ENCODE peak calls at places on chromosomes 5 and 9, in nine cellular contexts. One of them, this sample, is unnamed.
A peak's percentile ranks its signal among the peaks of the same experiment; 100 is the strongest.

GRCh38 chr5:151825445-151825844 is 53.7 kb downstream of the G3BP1 start:
- DNase-seq in neural crest cell: peak; percentile 66
- DNase-seq in AG04450: peak; percentile 42
- DNase-seq in HepG2: peak; percentile 64
- DNase-seq in NCI-H146: peak; percentile 47
- DNase-seq in fibroblast of pulmonary artery: peak; percentile 81
- DNase-seq in HS-5: peak; percentile 32
- DNase-seq in amniotic epithelial cell: peak; percentile 62
- DNase-seq in NCI-H2227 treated with DMSO at 0.1 percent for 48 hours: peak; percentile 62
- DNase-seq in this sample: peak; percentile 72

GRCh38 chr5:92885950-92886349 is 695.1 kb downstream of the NR2F1-AS1 start:
- DNase-seq in neural crest cell: peak; percentile 28
- DNase-seq in AG04450: no peak
- DNase-seq in HepG2: peak; percentile 53
- DNase-seq in NCI-H146: peak; percentile 3
- DNase-seq in fibroblast of pulmonary artery: no peak
- DNase-seq in HS-5: no peak
- DNase-seq in amniotic epithelial cell: no peak
- DNase-seq in NCI-H2227 treated with DMSO at 0.1 percent for 48 hours: no peak
- DNase-seq in this sample: no peak

GRCh38 chr9:109242751-109243150 is 75.7 kb upstream of the FRRS1L start:
- DNase-seq in neural crest cell: no peak
- DNase-seq in AG04450: no peak
- DNase-seq in HepG2: no peak
- DNase-seq in NCI-H146: no peak
- DNase-seq in fibroblast of pulmonary artery: no peak
- DNase-seq in HS-5: no peak
- DNase-seq in amniotic epithelial cell: no peak
- DNase-seq in NCI-H2227 treated with DMSO at 0.1 percent for 48 hours: no peak
- DNase-seq in this sample: peak; percentile 48

GRCh38 chr5:133850811-133851210 is 117.6 kb downstream of the C5orf15 start:
- DNase-seq in neural crest cell: no peak
- DNase-seq in AG04450: no peak
- DNase-seq in HepG2: no peak
- DNase-seq in NCI-H146: no peak
- DNase-seq in fibroblast of pulmonary artery: no peak
- DNase-seq in HS-5: no peak
- DNase-seq in amniotic epithelial cell: no peak
- DNase-seq in NCI-H2227 treated with DMSO at 0.1 percent for 48 hours: no peak
- DNase-seq in this sample: no peak

GRCh38 chr5:116756531-116756930 is 181.9 kb upstream of the SEMA6A start:
- DNase-seq in neural crest cell: no peak
- DNase-seq in AG04450: no peak
- DNase-seq in HepG2: no peak
- DNase-seq in NCI-H146: no peak
- DNase-seq in fibroblast of pulmonary artery: no peak
- DNase-seq in HS-5: no peak
- DNase-seq in amniotic epithelial cell: no peak
- DNase-seq in NCI-H2227 treated with DMSO at 0.1 percent for 48 hours: no peak
- DNase-seq in this sample: no peak

GRCh38 chr5:5886353-5886752 is 463.9 kb downstream of the ICE1 start:
- DNase-seq in neural crest cell: no peak
- DNase-seq in AG04450: no peak
- DNase-seq in HepG2: no peak
- DNase-seq in NCI-H146: no peak
- DNase-seq in fibroblast of pulmonary artery: no peak
- DNase-seq in HS-5: no peak
- DNase-seq in amniotic epithelial cell: no peak
- DNase-seq in NCI-H2227 treated with DMSO at 0.1 percent for 48 hours: no peak
- DNase-seq in this sample: no peak

GRCh38 chr5:171840066-171840465 is 54.4 kb downstream of the SMIM23 start:
- DNase-seq in neural crest cell: no peak
- DNase-seq in AG04450: no peak
- DNase-seq in HepG2: no peak
- DNase-seq in NCI-H146: peak; percentile 24
- DNase-seq in fibroblast of pulmonary artery: no peak
- DNase-seq in HS-5: no peak
- DNase-seq in amniotic epithelial cell: no peak
- DNase-seq in NCI-H2227 treated with DMSO at 0.1 percent for 48 hours: no peak
- DNase-seq in this sample: no peak

GRCh38 chr9:4591123-4591500 is 71.0 kb upstream of the PLPP6 start:
- DNase-seq in neural crest cell: no peak
- DNase-seq in AG04450: no peak
- DNase-seq in HepG2: no peak
- DNase-seq in NCI-H146: no peak
- DNase-seq in fibroblast of pulmonary artery: peak; percentile 14
- DNase-seq in HS-5: no peak
- DNase-seq in amniotic epithelial cell: no peak
- DNase-seq in NCI-H2227 treated with DMSO at 0.1 percent for 48 hours: no peak
- DNase-seq in this sample: no peak

GRCh38 chr5:158162026-158162425 is 303.1 kb upstream of the CLINT1 start:
- DNase-seq in neural crest cell: no peak
- DNase-seq in AG04450: no peak
- DNase-seq in HepG2: no peak
- DNase-seq in NCI-H146: no peak
- DNase-seq in fibroblast of pulmonary artery: no peak
- DNase-seq in HS-5: no peak
- DNase-seq in amniotic epithelial cell: no peak
- DNase-seq in NCI-H2227 treated with DMSO at 0.1 percent for 48 hours: no peak
- DNase-seq in this sample: no peak

GRCh38 chr5:80711938-80712337 is 57.2 kb upstream of the DHFR start:
- DNase-seq in neural crest cell: peak; percentile 5
- DNase-seq in AG04450: no peak
- DNase-seq in HepG2: peak; percentile 44
- DNase-seq in NCI-H146: peak; percentile 51
- DNase-seq in fibroblast of pulmonary artery: peak; percentile 49
- DNase-seq in HS-5: no peak
- DNase-seq in amniotic epithelial cell: peak; percentile 39
- DNase-seq in NCI-H2227 treated with DMSO at 0.1 percent for 48 hours: no peak
- DNase-seq in this sample: peak; percentile 81

GRCh38 chr5:112793201-112793600 is 55.5 kb downstream of the APC start:
- DNase-seq in neural crest cell: no peak
- DNase-seq in AG04450: no peak
- DNase-seq in HepG2: no peak
- DNase-seq in NCI-H146: no peak
- DNase-seq in fibroblast of pulmonary artery: no peak
- DNase-seq in HS-5: no peak
- DNase-seq in amniotic epithelial cell: peak; percentile 4
- DNase-seq in NCI-H2227 treated with DMSO at 0.1 percent for 48 hours: no peak
- DNase-seq in this sample: no peak

GRCh38 chr9:113807173-113808061 is 68.7 kb upstream of the ZNF618 start:
- DNase-seq in neural crest cell: peak; percentile 54
- DNase-seq in AG04450: peak; percentile 13
- DNase-seq in HepG2: peak; percentile 19
- DNase-seq in NCI-H146: no peak
- DNase-seq in fibroblast of pulmonary artery: peak; percentile 77
- DNase-seq in HS-5: no peak
- DNase-seq in amniotic epithelial cell: peak; percentile 44
- DNase-seq in NCI-H2227 treated with DMSO at 0.1 percent for 48 hours: peak; percentile 13
- DNase-seq in this sample: peak; percentile 82

GRCh38 chr5:65020492-65020891 is 251.8 kb downstream of the CWC27 start:
- DNase-seq in neural crest cell: no peak
- DNase-seq in AG04450: no peak
- DNase-seq in HepG2: no peak
- DNase-seq in NCI-H146: no peak
- DNase-seq in fibroblast of pulmonary artery: peak; percentile 35
- DNase-seq in HS-5: no peak
- DNase-seq in amniotic epithelial cell: peak; percentile 91
- DNase-seq in NCI-H2227 treated with DMSO at 0.1 percent for 48 hours: no peak
- DNase-seq in this sample: no peak

GRCh38 chr9:34047864-34048729 is 590 bp downstream of the UBAP2 start:
- DNase-seq in neural crest cell: peak; percentile 19
- DNase-seq in AG04450: no peak
- DNase-seq in HepG2: peak; percentile 29
- DNase-seq in NCI-H146: peak; percentile 79
- DNase-seq in fibroblast of pulmonary artery: no peak
- DNase-seq in HS-5: no peak
- DNase-seq in amniotic epithelial cell: no peak
- DNase-seq in NCI-H2227 treated with DMSO at 0.1 percent for 48 hours: no peak
- DNase-seq in this sample: peak; percentile 62

GRCh38 chr9:77731008-77731698 is 83.0 kb upstream of the GNA14 start:
- DNase-seq in neural crest cell: no peak
- DNase-seq in AG04450: no peak
- DNase-seq in HepG2: no peak
- DNase-seq in NCI-H146: no peak
- DNase-seq in fibroblast of pulmonary artery: no peak
- DNase-seq in HS-5: no peak
- DNase-seq in amniotic epithelial cell: no peak
- DNase-seq in NCI-H2227 treated with DMSO at 0.1 percent for 48 hours: no peak
- DNase-seq in this sample: no peak

GRCh38 chr5:115423541-115423940 is 121.0 kb downstream of the FEM1C start:
- DNase-seq in neural crest cell: no peak
- DNase-seq in AG04450: no peak
- DNase-seq in HepG2: no peak
- DNase-seq in NCI-H146: no peak
- DNase-seq in fibroblast of pulmonary artery: no peak
- DNase-seq in HS-5: no peak
- DNase-seq in amniotic epithelial cell: no peak
- DNase-seq in NCI-H2227 treated with DMSO at 0.1 percent for 48 hours: no peak
- DNase-seq in this sample: peak; percentile 45

GRCh38 chr5:140570488-140570887 is 5.9 kb downstream of the SLC35A4 start:
- DNase-seq in neural crest cell: no peak
- DNase-seq in AG04450: no peak
- DNase-seq in HepG2: no peak
- DNase-seq in NCI-H146: no peak
- DNase-seq in fibroblast of pulmonary artery: no peak
- DNase-seq in HS-5: no peak
- DNase-seq in amniotic epithelial cell: no peak
- DNase-seq in NCI-H2227 treated with DMSO at 0.1 percent for 48 hours: no peak
- DNase-seq in this sample: no peak

GRCh38 chr9:127177221-127177620 is 54.8 kb upstream of the ANGPTL2 start:
- DNase-seq in neural crest cell: no peak
- DNase-seq in AG04450: no peak
- DNase-seq in HepG2: no peak
- DNase-seq in NCI-H146: no peak
- DNase-seq in fibroblast of pulmonary artery: no peak
- DNase-seq in HS-5: no peak
- DNase-seq in amniotic epithelial cell: no peak
- DNase-seq in NCI-H2227 treated with DMSO at 0.1 percent for 48 hours: no peak
- DNase-seq in this sample: no peak

GRCh38 chr9:123353984-123354591 is 1.9 kb upstream of the CRB2 start:
- DNase-seq in neural crest cell: peak; percentile 94
- DNase-seq in AG04450: peak; percentile 11
- DNase-seq in HepG2: peak; percentile 59
- DNase-seq in NCI-H146: peak; percentile 52
- DNase-seq in fibroblast of pulmonary artery: peak; percentile 63
- DNase-seq in HS-5: no peak
- DNase-seq in amniotic epithelial cell: peak; percentile 59
- DNase-seq in NCI-H2227 treated with DMSO at 0.1 percent for 48 hours: peak; percentile 13
- DNase-seq in this sample: peak; percentile 88

GRCh38 chr5:16382047-16382446 is 83.6 kb downstream of the ZNF622 start:
- DNase-seq in neural crest cell: no peak
- DNase-seq in AG04450: no peak
- DNase-seq in HepG2: no peak
- DNase-seq in NCI-H146: no peak
- DNase-seq in fibroblast of pulmonary artery: no peak
- DNase-seq in HS-5: no peak
- DNase-seq in amniotic epithelial cell: no peak
- DNase-seq in NCI-H2227 treated with DMSO at 0.1 percent for 48 hours: no peak
- DNase-seq in this sample: no peak

GRCh38 chr9:97761066-97761598 is 64.0 kb upstream of the XPA start:
- DNase-seq in neural crest cell: no peak
- DNase-seq in AG04450: no peak
- DNase-seq in HepG2: peak; percentile 14
- DNase-seq in NCI-H146: peak; percentile 6
- DNase-seq in fibroblast of pulmonary artery: no peak
- DNase-seq in HS-5: no peak
- DNase-seq in amniotic epithelial cell: no peak
- DNase-seq in NCI-H2227 treated with DMSO at 0.1 percent for 48 hours: peak; percentile 34
- DNase-seq in this sample: no peak

GRCh38 chr5:61301820-61302563 is 30.1 kb upstream of the ZSWIM6 start:
- DNase-seq in neural crest cell: no peak
- DNase-seq in AG04450: peak; percentile 99
- DNase-seq in HepG2: peak; percentile 98
- DNase-seq in NCI-H146: no peak
- DNase-seq in fibroblast of pulmonary artery: peak; percentile 99
- DNase-seq in HS-5: peak; percentile 97
- DNase-seq in amniotic epithelial cell: peak; percentile 99
- DNase-seq in NCI-H2227 treated with DMSO at 0.1 percent for 48 hours: no peak
- DNase-seq in this sample: no peak

GRCh38 chr9:81588148-81588874 is 101.0 kb downstream of the TLE1 start:
- DNase-seq in neural crest cell: no peak
- DNase-seq in AG04450: peak; percentile 21
- DNase-seq in HepG2: peak; percentile 99
- DNase-seq in NCI-H146: peak; percentile 65
- DNase-seq in fibroblast of pulmonary artery: peak; percentile 61
- DNase-seq in HS-5: no peak
- DNase-seq in amniotic epithelial cell: peak; percentile 97
- DNase-seq in NCI-H2227 treated with DMSO at 0.1 percent for 48 hours: no peak
- DNase-seq in this sample: no peak

GRCh38 chr9:108166509-108166908 is 676.9 kb upstream of the KLF4 start:
- DNase-seq in neural crest cell: no peak
- DNase-seq in AG04450: no peak
- DNase-seq in HepG2: peak; percentile 23
- DNase-seq in NCI-H146: peak; percentile 46
- DNase-seq in fibroblast of pulmonary artery: no peak
- DNase-seq in HS-5: no peak
- DNase-seq in amniotic epithelial cell: no peak
- DNase-seq in NCI-H2227 treated with DMSO at 0.1 percent for 48 hours: no peak
- DNase-seq in this sample: no peak

GRCh38 chr9:137115394-137116026 is 977 bp upstream of the DPP7 start:
- DNase-seq in neural crest cell: no peak
- DNase-seq in AG04450: no peak
- DNase-seq in HepG2: no peak
- DNase-seq in NCI-H146: no peak
- DNase-seq in fibroblast of pulmonary artery: no peak
- DNase-seq in HS-5: no peak
- DNase-seq in amniotic epithelial cell: no peak
- DNase-seq in NCI-H2227 treated with DMSO at 0.1 percent for 48 hours: no peak
- DNase-seq in this sample: peak; percentile 24

GRCh38 chr5:38926121-38926520 is 80.3 kb downstream of the OSMR start:
- DNase-seq in neural crest cell: no peak
- DNase-seq in AG04450: no peak
- DNase-seq in HepG2: no peak
- DNase-seq in NCI-H146: no peak
- DNase-seq in fibroblast of pulmonary artery: peak; percentile 28
- DNase-seq in HS-5: peak; percentile 34
- DNase-seq in amniotic epithelial cell: peak; percentile 65
- DNase-seq in NCI-H2227 treated with DMSO at 0.1 percent for 48 hours: no peak
- DNase-seq in this sample: no peak

GRCh38 chr5:2254404-2254803 is 371.7 kb upstream of the IRX4 start:
- DNase-seq in neural crest cell: no peak
- DNase-seq in AG04450: no peak
- DNase-seq in HepG2: no peak
- DNase-seq in NCI-H146: no peak
- DNase-seq in fibroblast of pulmonary artery: no peak
- DNase-seq in HS-5: no peak
- DNase-seq in amniotic epithelial cell: no peak
- DNase-seq in NCI-H2227 treated with DMSO at 0.1 percent for 48 hours: no peak
- DNase-seq in this sample: no peak

GRCh38 chr5:180670586-180671359 is 21.4 kb upstream of the FLT4 start:
- DNase-seq in neural crest cell: peak; percentile 45
- DNase-seq in AG04450: no peak
- DNase-seq in HepG2: peak; percentile 19
- DNase-seq in NCI-H146: peak; percentile 29
- DNase-seq in fibroblast of pulmonary artery: peak; percentile 55
- DNase-seq in HS-5: peak; percentile 6
- DNase-seq in amniotic epithelial cell: peak; percentile 35
- DNase-seq in NCI-H2227 treated with DMSO at 0.1 percent for 48 hours: peak; percentile 1
- DNase-seq in this sample: peak; percentile 58

GRCh38 chr5:133675376-133676154 is 63.2 kb upstream of the FSTL4 start:
- DNase-seq in neural crest cell: no peak
- DNase-seq in AG04450: no peak
- DNase-seq in HepG2: no peak
- DNase-seq in NCI-H146: no peak
- DNase-seq in fibroblast of pulmonary artery: no peak
- DNase-seq in HS-5: no peak
- DNase-seq in amniotic epithelial cell: no peak
- DNase-seq in NCI-H2227 treated with DMSO at 0.1 percent for 48 hours: no peak
- DNase-seq in this sample: no peak

GRCh38 chr5:38709678-38710306 is 136.0 kb upstream of the OSMR start:
- DNase-seq in neural crest cell: no peak
- DNase-seq in AG04450: no peak
- DNase-seq in HepG2: no peak
- DNase-seq in NCI-H146: no peak
- DNase-seq in fibroblast of pulmonary artery: no peak
- DNase-seq in HS-5: no peak
- DNase-seq in amniotic epithelial cell: no peak
- DNase-seq in NCI-H2227 treated with DMSO at 0.1 percent for 48 hours: no peak
- DNase-seq in this sample: no peak

GRCh38 chr5:177527595-177527994 is 10.8 kb upstream of the DDX41 start:
- DNase-seq in neural crest cell: no peak
- DNase-seq in AG04450: no peak
- DNase-seq in HepG2: no peak
- DNase-seq in NCI-H146: no peak
- DNase-seq in fibroblast of pulmonary artery: no peak
- DNase-seq in HS-5: no peak
- DNase-seq in amniotic epithelial cell: no peak
- DNase-seq in NCI-H2227 treated with DMSO at 0.1 percent for 48 hours: no peak
- DNase-seq in this sample: no peak